ENCODE peak calls at places on chromosomes 5 and 9, in five cellular contexts. P, U, M, T and O are unnamed samples.
A peak's percentile ranks its signal among the peaks of the same experiment; 100 is the strongest.

GRCh38 chr9:136849960-136850865 is 1.0 kb downstream of the PHPT1 start:
- DNase-seq in P (no peak), U (peak; percentile 63), M (no peak), T (no peak), O (no peak)

GRCh38 chr9:10045598-10045997 is 567.2 kb downstream of the PTPRD start:
- DNase-seq in P (no peak), U (no peak), M (no peak), T (no peak), O (no peak)

GRCh38 chr5:56183507-56183906 is 49.6 kb downstream of the ANKRD55 start:
- DNase-seq in P (no peak), U (no peak), M (peak; percentile 59), T (peak; percentile 81), O (no peak)

GRCh38 chr5:160438316-160439204 is 16.9 kb downstream of the PTTG1 start:
- DNase-seq in P (peak; percentile 72), U (peak; percentile 47), M (peak; percentile 51), T (no peak), O (no peak)

GRCh38 chr5:132473019-132473531 is 17.5 kb downstream of the IRF1 start:
- DNase-seq in P (no peak), U (peak; percentile 67), M (no peak), T (no peak), O (no peak)

GRCh38 chr5:78550891-78551290 is 97.7 kb downstream of the LHFPL2 start:
- DNase-seq in P (no peak), U (no peak), M (no peak), T (no peak), O (no peak)

GRCh38 chr5:112420111-112420864 is 1.2 kb upstream of the EPB41L4A start:
- DNase-seq in P (no peak), U (peak; percentile 90), M (peak; percentile 22), T (no peak), O (peak; percentile 41)

GRCh38 chr5:115842952-115843351 is 1.2 kb downstream of the AP3S1 start:
- DNase-seq in P (no peak), U (no peak), M (no peak), T (no peak), O (no peak)

GRCh38 chr5:109852371-109853160 is 162.8 kb downstream of the MAN2A1 start:
- DNase-seq in P (no peak), U (no peak), M (no peak), T (no peak), O (no peak)

GRCh38 chr5:159951387-159951786 is 35.1 kb downstream of the ADRA1B start:
- DNase-seq in P (no peak), U (no peak), M (no peak), T (no peak), O (no peak)

GRCh38 chr5:134175874-134176522 is 752 bp downstream of the SKP1 start:
- DNase-seq in P (no peak), U (no peak), M (no peak), T (no peak), O (no peak)